ENCODE peak calls at places on chromosomes 13 and 19, in six cellular contexts. E is GM12878, T is Peyer's patch, Z is tibial nerve, A is body of pancreas, R is endothelial cell of umbilical vein. V is an unnamed sample.
A peak's percentile ranks its signal among the peaks of the same experiment; 100 is the strongest.

GRCh38 chr19:46670874-46671273 is 9.9 kb upstream of the DACT3 start:
- DNase-seq in R (peak; percentile 21), E (no peak), Z (no peak), T (no peak), A (no peak), V (no peak)

GRCh38 chr13:26710166-26710565 is 50.4 kb downstream of the GPR12 start:
- DNase-seq in T (no peak), A (no peak), E (no peak), Z (no peak), R (no peak), V (no peak)

GRCh38 chr13:75547917-75548316 is 1.7 kb upstream of the UCHL3 start:
- DNase-seq in E (no peak), Z (no peak), R (no peak), T (no peak), A (no peak), V (no peak)

GRCh38 chr13:112893570-112894422 is 75.2 kb upstream of the MCF2L start:
- DNase-seq in T (peak; percentile 26), Z (no peak), A (peak; percentile 80), E (no peak), R (peak; percentile 12), V (no peak)

GRCh38 chr13:46666727-46667456 is 113.9 kb downstream of the LRCH1 start:
- DNase-seq in T (no peak), R (no peak), E (no peak), Z (no peak), A (no peak), V (no peak)

GRCh38 chr19:34319230-34319585 is 45.8 kb upstream of the GPI start:
- DNase-seq in T (no peak), R (no peak), Z (no peak), A (no peak), E (no peak), V (no peak)

GRCh38 chr13:86087241-86087640 is 288.0 kb upstream of the SLITRK6 start:
- DNase-seq in A (no peak), Z (no peak), E (no peak), T (no peak), R (no peak), V (no peak)

GRCh38 chr13:22061371-22061805 is 390.5 kb downstream of the FGF9 start:
- DNase-seq in T (no peak), R (no peak), A (no peak), E (peak; percentile 51), Z (no peak), V (no peak)

GRCh38 chr13:29457299-29457698 is 138.2 kb downstream of the SLC7A1 start:
- DNase-seq in E (no peak), R (peak; percentile 47), T (no peak), A (no peak), Z (no peak), V (no peak)

GRCh38 chr19:16585808-16586476 is 13.7 kb upstream of the SLC35E1 start:
- DNase-seq in A (no peak), R (no peak), T (peak; percentile 75), E (peak; percentile 98), Z (no peak), V (no peak)

GRCh38 chr13:45925151-45925550 is 73.6 kb upstream of the SIAH3 start:
- DNase-seq in E (no peak), T (no peak), Z (no peak), A (no peak), R (peak; percentile 13), V (no peak)

GRCh38 chr19:15769586-15769985 is 17.9 kb upstream of the OR10H5 start:
- DNase-seq in Z (no peak), R (no peak), E (no peak), T (no peak), A (no peak), V (no peak)

GRCh38 chr19:13208131-13208963 is 58.1 kb downstream of the IER2 start:
- DNase-seq in R (peak; percentile 42), A (no peak), T (peak; percentile 74), Z (peak; percentile 35), E (peak; percentile 77), V (peak; percentile 72)

DNA sequence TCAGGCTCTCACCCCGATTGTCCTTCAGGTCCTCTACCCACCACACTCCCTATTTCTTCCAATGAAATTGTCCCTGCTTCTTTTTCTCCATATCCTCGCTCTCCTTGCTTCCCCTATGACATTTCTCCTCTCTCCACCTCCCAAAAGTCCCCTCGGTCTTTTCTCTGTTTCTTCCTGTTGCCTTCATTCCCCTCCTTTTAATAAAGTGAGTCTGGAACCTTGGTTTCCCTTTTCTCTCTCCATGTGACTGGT is 676 bp upstream of the ZNF574 start:
- DNase-seq in R (no peak), A (no peak), T (no peak), Z (no peak), E (no peak), V (no peak)
- TF ChIP-seq POLR2A in R (peak; percentile 77), A (no peak), T (no peak), Z (no peak), E (no peak), V (no peak)

GRCh38 chr19:29833614-29834261 is 21.9 kb downstream of the CCNE1 start:
- DNase-seq in Z (no peak), A (no peak), T (no peak), E (no peak), R (no peak), V (no peak)

GRCh38 chr19:29837448-29837961 is 25.7 kb downstream of the CCNE1 start:
- DNase-seq in E (peak; percentile 84), R (no peak), A (no peak), Z (no peak), T (no peak), V (no peak)

GRCh38 chr19:29834991-29835390 is 23.2 kb downstream of the CCNE1 start:
- DNase-seq in T (no peak), A (no peak), E (no peak), Z (no peak), R (no peak), V (no peak)

GRCh38 chr19:29835447-29835846 is 23.7 kb downstream of the CCNE1 start:
- DNase-seq in T (no peak), R (no peak), Z (no peak), A (no peak), E (no peak), V (no peak)

GRCh38 chr19:29836409-29836825 is 24.6 kb downstream of the CCNE1 start:
- DNase-seq in R (no peak), E (peak; percentile 86), T (no peak), A (no peak), Z (no peak), V (no peak)
- H3K4me3 ChIP-seq in R (no peak overlapping the region), E (peak overlapping the region; percentile 58), T (no peak overlapping the region), A (no peak overlapping the region), Z (no peak overlapping the region), V (no peak overlapping the region)

GRCh38 chr19:14768001-14768400 is 10.4 kb downstream of the ADGRE2 start:
- DNase-seq in E (no peak), R (no peak), A (no peak), T (no peak), Z (no peak), V (no peak)
- TF ChIP-seq POLR2A in E (no peak), R (no peak), A (no peak), T (no peak), Z (no peak), V (no peak)

GRCh38 chr19:18002347-18002850 is 5.6 kb upstream of the ARRDC2 start:
- DNase-seq in A (no peak), E (no peak), T (peak; percentile 74), R (no peak), Z (no peak), V (peak; percentile 54)

GRCh38 chr19:18000480-18000980 is 7.4 kb upstream of the ARRDC2 start:
- DNase-seq in A (no peak), R (no peak), E (no peak), T (no peak), Z (no peak), V (no peak)

GRCh38 chr19:18001837-18002345 is 6.1 kb upstream of the ARRDC2 start:
- DNase-seq in R (no peak), T (no peak), A (no peak), E (no peak), Z (no peak), V (no peak)

GRCh38 chr19:17999685-18000479 is 8.1 kb upstream of the ARRDC2 start:
- DNase-seq in E (no peak), A (no peak), R (no peak), T (no peak), Z (no peak), V (no peak)

DNA sequence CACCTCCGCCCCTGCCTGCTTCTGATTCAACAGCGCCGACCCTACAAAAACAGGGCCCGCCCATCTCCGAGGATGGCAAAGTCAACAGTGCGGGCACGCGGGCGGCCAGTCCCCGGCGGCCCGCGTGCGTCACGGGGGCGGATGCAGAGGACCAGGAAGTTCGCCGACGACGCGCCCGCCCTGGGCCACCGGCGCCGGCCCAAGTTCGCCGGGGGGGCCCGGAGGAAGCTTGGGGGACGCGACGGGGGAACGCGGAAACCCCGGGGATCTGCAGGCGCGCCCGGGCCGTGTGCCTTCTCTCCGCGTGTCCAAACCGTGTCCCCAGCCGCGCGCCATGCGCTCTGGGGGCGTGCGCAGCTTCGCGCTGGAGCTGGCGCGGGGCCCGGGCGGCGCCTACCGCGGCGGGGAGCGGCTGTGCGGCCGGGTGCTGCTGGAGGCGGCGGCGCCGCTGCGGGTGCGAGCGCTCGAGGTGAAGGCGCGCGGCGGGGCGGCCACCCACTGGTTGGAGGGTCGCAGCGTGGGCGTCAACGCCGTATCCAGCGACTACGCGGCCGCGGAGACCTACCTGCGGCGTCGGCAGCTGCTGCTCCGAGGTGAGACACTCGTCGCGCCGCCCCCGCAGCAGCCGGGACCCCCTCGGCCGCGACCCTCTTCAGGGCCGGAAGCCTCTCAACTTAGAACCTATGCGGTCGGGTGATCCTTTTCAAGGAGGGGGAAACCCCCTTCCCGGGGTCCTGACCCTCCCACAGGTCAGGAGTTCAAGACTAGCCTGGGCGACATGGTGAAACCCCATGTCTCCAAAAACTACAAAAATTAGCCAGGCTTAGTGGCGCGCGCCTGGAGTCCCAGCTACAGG is 6.8 kb upstream of the ARRDC2 start:
- DNase-seq in A (peak; percentile 85), R (peak; percentile 82), Z (peak; percentile 85), E (no peak), T (peak; percentile 97), V (peak; percentile 91)
- H3K4me3 ChIP-seq in A (peak overlapping the region; percentile 40), R (peak overlapping the region; percentile 77), Z (peak overlapping the region; percentile 56), E (peak overlapping the region; percentile 75), T (peak overlapping the region; percentile 86), V (peak overlapping the region; percentile 82)